ENCODE peak calls at places on chromosome 21, in seven cellular contexts. Y is skeletal muscle cell, P is HS-27A, E is NCI-H748 treated with DMSO at 0.1 percent for 48 hours, T is GM04504, X is NCI-H187, F is RWPE1. K is an unnamed sample.

GRCh38 chr21:14942801-14943490 is 121.9 kb downstream of the NRIP1 start:
- DNase-seq in F (no peak), E (peak), X (no peak), T (no peak), Y (peak), P (no peak), K (no peak)

GRCh38 chr21:41715649-41716321 is 51.1 kb downstream of the RIPK4 start:
- DNase-seq in X (no peak), F (peak), Y (no peak), E (no peak), T (no peak), P (no peak), K (peak)

GRCh38 chr21:43929217-43929971 is 64.4 kb downstream of the AGPAT3 start:
- DNase-seq in X (no peak), T (no peak), E (no peak), P (no peak), Y (no peak), F (no peak), K (no peak)

GRCh38 chr21:26840912-26841311 is 4.3 kb downstream of the ADAMTS1 start:
- DNase-seq in P (peak), Y (no peak), X (no peak), E (no peak), F (no peak), T (no peak), K (peak)

GRCh38 chr21:46424062-46424591 is 34.6 kb upstream of the DIP2A start:
- DNase-seq in E (no peak), T (no peak), Y (no peak), X (no peak), P (no peak), F (no peak), K (no peak)

GRCh38 chr21:27425574-27425973 is 458.7 kb upstream of the ADAMTS5 start:
- DNase-seq in X (no peak), P (peak), E (no peak), T (peak), Y (peak), F (no peak), K (peak)

GRCh38 chr21:42351626-42352432 is 1.0 kb upstream of the TFF2 start:
- DNase-seq in T (no peak), P (no peak), X (no peak), F (no peak), Y (no peak), E (no peak), K (no peak)

GRCh38 chr21:38289697-38290096 is 32.9 kb downstream of the KCNJ15 start:
- DNase-seq in Y (peak), F (peak), E (no peak), X (no peak), T (peak), P (peak), K (peak)

GRCh38 chr21:36852864-36853263 is 113.6 kb downstream of the HLCS start:
- DNase-seq in F (no peak), Y (no peak), E (no peak), X (no peak), P (no peak), T (no peak), K (no peak)

GRCh38 chr21:42746593-42747266 is 93.3 kb downstream of the PDE9A start:
- DNase-seq in E (no peak), X (no peak), T (no peak), P (no peak), F (no peak), Y (no peak), K (no peak)

GRCh38 chr21:39114871-39115658 is 68.2 kb downstream of the PSMG1 start:
- DNase-seq in X (no peak), E (no peak), T (no peak), P (peak), Y (peak), F (no peak), K (no peak)

GRCh38 chr21:46060596-46061061 is 37.3 kb upstream of the COL6A2 start:
- DNase-seq in P (peak), T (peak), F (no peak), E (no peak), X (no peak), Y (peak), K (no peak)

GRCh38 chr21:44778499-44778911 is 23.1 kb downstream of the UBE2G2 start:
- DNase-seq in T (no peak), Y (no peak), X (no peak), E (no peak), F (no peak), P (no peak), K (no peak)

GRCh38 chr21:46667735-46668380 is 32.4 kb downstream of the PRMT2 start:
- DNase-seq in X (no peak), T (no peak), F (peak), P (peak), E (peak), Y (no peak), K (no peak)

GRCh38 chr21:18608226-18608625 is 204.6 kb upstream of the TMPRSS15 start:
- DNase-seq in T (no peak), E (peak), P (no peak), X (no peak), Y (no peak), F (no peak), K (no peak)

GRCh38 chr21:42289926-42290325 is 25.3 kb downstream of the TFF3 start:
- DNase-seq in X (no peak), F (no peak), T (no peak), Y (no peak), E (no peak), P (no peak), K (no peak)

GRCh38 chr21:25385912-25386474 is 221.3 kb downstream of the MRPL39 start:
- DNase-seq in E (peak), Y (peak), F (peak), X (peak), P (no peak), T (peak), K (peak)

GRCh38 chr21:32993894-32994293 is 31.8 kb upstream of the OLIG2 start:
- DNase-seq in E (no peak), T (no peak), F (no peak), Y (no peak), P (no peak), X (no peak), K (no peak)

GRCh38 chr21:15521644-15522001 is 208.2 kb upstream of the USP25 start:
- DNase-seq in T (no peak), P (no peak), E (no peak), F (no peak), X (no peak), Y (no peak), K (peak)

GRCh38 chr21:44785620-44786344 is 15.8 kb downstream of the UBE2G2 start:
- DNase-seq in Y (no peak), F (no peak), P (no peak), E (peak), T (no peak), X (peak), K (no peak)

GRCh38 chr21:38883142-38883541 is 77.4 kb downstream of the ETS2 start:
- DNase-seq in F (no peak), E (no peak), Y (no peak), T (no peak), P (no peak), X (no peak), K (no peak)